ENCODE peak calls at places on chromosomes 11 and 22, in four cellular contexts. One of them, this sample, is unnamed.

GRCh38 chr22:36823177-36823839 is 6.5 kb upstream of the PVALB start:
- DNase-seq in fibroblast of lung: no peak
- DNase-seq in mesendoderm: peak
- DNase-seq in uterus: no peak
- DNase-seq in this sample: peak

GRCh38 chr22:47307326-47307725 is 544.9 kb downstream of the TBC1D22A start:
- DNase-seq in fibroblast of lung: peak
- DNase-seq in mesendoderm: no peak
- DNase-seq in uterus: no peak
- DNase-seq in this sample: no peak

GRCh38 chr22:36806824-36807223 is 10.0 kb downstream of the PVALB start:
- DNase-seq in fibroblast of lung: no peak
- DNase-seq in mesendoderm: no peak
- DNase-seq in uterus: no peak
- DNase-seq in this sample: no peak

GRCh38 chr11:112516261-112516660 is 255.6 kb upstream of the PLET1 start:
- DNase-seq in fibroblast of lung: no peak
- DNase-seq in mesendoderm: peak
- DNase-seq in uterus: no peak
- DNase-seq in this sample: no peak

GRCh38 chr22:40210814-40211213 is 33.1 kb downstream of the TNRC6B start:
- DNase-seq in fibroblast of lung: no peak
- DNase-seq in mesendoderm: no peak
- DNase-seq in uterus: no peak
- DNase-seq in this sample: no peak

GRCh38 chr11:117256573-117256972 is 24.1 kb downstream of the RNF214 start:
- DNase-seq in fibroblast of lung: peak
- DNase-seq in mesendoderm: no peak
- DNase-seq in uterus: no peak
- DNase-seq in this sample: no peak

GRCh38 chr22:45880732-45881523 is 96.0 kb downstream of the WNT7B start:
- DNase-seq in fibroblast of lung: no peak
- DNase-seq in mesendoderm: no peak
- DNase-seq in uterus: no peak
- DNase-seq in this sample: no peak

GRCh38 chr11:125070699-125071254 is 7.7 kb downstream of the SLC37A2 start:
- DNase-seq in fibroblast of lung: peak
- DNase-seq in mesendoderm: no peak
- DNase-seq in uterus: peak
- DNase-seq in this sample: peak

GRCh38 chr22:29195118-29195963 is 10.4 kb upstream of the EMID1 start:
- DNase-seq in fibroblast of lung: no peak
- DNase-seq in mesendoderm: peak
- DNase-seq in uterus: no peak
- DNase-seq in this sample: no peak

GRCh38 chr11:116427903-116428637 is 344.7 kb downstream of the BUD13 start:
- DNase-seq in fibroblast of lung: no peak
- DNase-seq in mesendoderm: no peak
- DNase-seq in uterus: no peak
- DNase-seq in this sample: peak

GRCh38 chr11:38156495-38157146 is 1558.6 kb upstream of the RAG2 start:
- DNase-seq in fibroblast of lung: no peak
- DNase-seq in mesendoderm: no peak
- DNase-seq in uterus: no peak
- DNase-seq in this sample: no peak

GRCh38 chr11:131486100-131486499 is 115.7 kb downstream of the NTM start:
- DNase-seq in fibroblast of lung: no peak
- DNase-seq in mesendoderm: no peak
- DNase-seq in uterus: no peak
- DNase-seq in this sample: no peak

GRCh38 chr22:35426801-35427140 is 26.8 kb downstream of the MCM5 start:
- DNase-seq in fibroblast of lung: no peak
- DNase-seq in mesendoderm: peak
- DNase-seq in uterus: no peak
- DNase-seq in this sample: no peak

GRCh38 chr11:78149646-78150045 is 10.2 kb upstream of the ALG8 start:
- DNase-seq in fibroblast of lung: peak
- DNase-seq in mesendoderm: no peak
- DNase-seq in uterus: no peak
- DNase-seq in this sample: no peak

GRCh38 chr11:115222218-115222862 is 281.9 kb downstream of the CADM1 start:
- DNase-seq in fibroblast of lung: peak
- DNase-seq in mesendoderm: peak
- DNase-seq in uterus: no peak
- DNase-seq in this sample: no peak

GRCh38 chr11:65719887-65720236 is 736 bp downstream of the RNASEH2C start:
- DNase-seq in fibroblast of lung: peak
- DNase-seq in mesendoderm: no peak
- DNase-seq in uterus: peak
- DNase-seq in this sample: no peak

DNA sequence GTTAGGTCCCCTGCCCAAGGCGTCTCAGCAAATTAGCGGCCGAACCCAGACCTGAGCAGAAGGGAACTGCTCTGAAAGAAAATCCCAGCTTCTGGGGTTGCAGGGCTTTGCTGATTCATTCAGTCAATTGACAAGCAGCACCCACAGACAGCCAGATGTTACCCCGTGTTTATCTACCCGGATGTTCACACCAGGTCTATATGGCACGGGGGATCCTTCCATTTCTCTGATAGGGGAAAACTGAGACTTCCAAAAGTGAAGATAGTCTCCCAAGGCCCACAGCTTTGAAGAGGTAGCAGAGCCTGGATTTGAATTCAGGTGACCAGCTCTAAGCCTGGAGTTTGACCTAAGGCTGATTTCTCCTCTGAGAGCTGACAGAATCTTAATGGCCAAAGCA is 14.0 kb upstream of the OAF start:
- DNase-seq in fibroblast of lung: no peak
- DNase-seq in mesendoderm: no peak
- DNase-seq in uterus: no peak
- DNase-seq in this sample: no peak
- H3K27ac ChIP-seq in fibroblast of lung: no peak
- H3K27ac ChIP-seq in mesendoderm: no peak
- H3K27ac ChIP-seq in uterus: no peak
- H3K27ac ChIP-seq in this sample: no peak

GRCh38 chr22:43919106-43919965 is 4.3 kb upstream of the PNPLA3 start:
- DNase-seq in fibroblast of lung: peak
- DNase-seq in mesendoderm: no peak
- DNase-seq in uterus: no peak
- DNase-seq in this sample: no peak
- H3K4me3 ChIP-seq in fibroblast of lung: no peak
- H3K4me3 ChIP-seq in mesendoderm: no peak
- H3K4me3 ChIP-seq in uterus: no peak
- H3K4me3 ChIP-seq in this sample: no peak

GRCh38 chr11:118530180-118530682 is 761 bp upstream of the TMEM25 start:
- DNase-seq in fibroblast of lung: peak
- DNase-seq in mesendoderm: no peak
- DNase-seq in uterus: no peak
- DNase-seq in this sample: peak
- H3K27ac ChIP-seq in fibroblast of lung: no peak
- H3K27ac ChIP-seq in mesendoderm: no peak
- H3K27ac ChIP-seq in uterus: peak
- H3K27ac ChIP-seq in this sample: peak

GRCh38 chr11:111366560-111367410 is 12.3 kb downstream of the POU2AF1 start:
- DNase-seq in fibroblast of lung: no peak
- DNase-seq in mesendoderm: no peak
- DNase-seq in uterus: no peak
- DNase-seq in this sample: no peak

GRCh38 chr11:111367411-111368284 is 11.4 kb downstream of the POU2AF1 start:
- DNase-seq in fibroblast of lung: no peak
- DNase-seq in mesendoderm: no peak
- DNase-seq in uterus: no peak
- DNase-seq in this sample: no peak

GRCh38 chr11:111370270-111370901 is 8.7 kb downstream of the POU2AF1 start:
- DNase-seq in fibroblast of lung: no peak
- DNase-seq in mesendoderm: no peak
- DNase-seq in uterus: no peak
- DNase-seq in this sample: no peak

GRCh38 chr11:111365722-111366559 is 13.1 kb downstream of the POU2AF1 start:
- DNase-seq in fibroblast of lung: no peak
- DNase-seq in mesendoderm: no peak
- DNase-seq in uterus: no peak
- DNase-seq in this sample: no peak

DNA sequence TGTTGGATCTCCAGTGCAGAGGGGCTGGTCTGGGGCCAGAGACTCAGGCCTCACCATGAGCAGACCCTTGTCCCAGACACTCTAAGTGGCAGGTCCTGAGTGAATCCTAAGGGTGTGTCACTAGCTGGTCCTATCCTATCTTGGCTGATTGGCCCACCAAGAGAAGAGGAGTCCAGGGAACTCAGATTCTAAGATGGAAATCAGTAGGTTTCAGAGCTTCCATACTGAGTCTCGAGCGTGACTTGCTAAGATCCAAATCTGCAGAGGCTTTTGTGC is 10.9 kb downstream of the POU2AF1 start:
- DNase-seq in fibroblast of lung: no peak
- DNase-seq in mesendoderm: no peak
- DNase-seq in uterus: no peak
- DNase-seq in this sample: no peak
- H3K4me3 ChIP-seq in fibroblast of lung: no peak
- H3K4me3 ChIP-seq in mesendoderm: no peak
- H3K4me3 ChIP-seq in uterus: no peak
- H3K4me3 ChIP-seq in this sample: no peak

GRCh38 chr11:113664981-113665710 is 41.0 kb downstream of the TMPRSS5 start:
- DNase-seq in fibroblast of lung: no peak
- DNase-seq in mesendoderm: no peak
- DNase-seq in uterus: no peak
- DNase-seq in this sample: no peak
- H3K27ac ChIP-seq in fibroblast of lung: no peak
- H3K27ac ChIP-seq in mesendoderm: no peak
- H3K27ac ChIP-seq in uterus: no peak
- H3K27ac ChIP-seq in this sample: no peak

GRCh38 chr22:42905702-42906183 is 48.7 kb upstream of the ARFGAP3 start:
- DNase-seq in fibroblast of lung: no peak
- DNase-seq in mesendoderm: no peak
- DNase-seq in uterus: no peak
- DNase-seq in this sample: no peak
- H3K4me3 ChIP-seq in fibroblast of lung: no peak
- H3K4me3 ChIP-seq in mesendoderm: no peak
- H3K4me3 ChIP-seq in uterus: no peak
- H3K4me3 ChIP-seq in this sample: no peak

GRCh38 chr11:20005747-20006146 is 154.5 kb downstream of the DBX1 start:
- DNase-seq in fibroblast of lung: no peak
- DNase-seq in mesendoderm: no peak
- DNase-seq in uterus: no peak
- DNase-seq in this sample: no peak
- H3K27ac ChIP-seq in fibroblast of lung: no peak
- H3K27ac ChIP-seq in mesendoderm: no peak
- H3K27ac ChIP-seq in uterus: no peak
- H3K27ac ChIP-seq in this sample: no peak

GRCh38 chr11:122173587-122173986 is 57.6 kb upstream of the BLID start:
- DNase-seq in fibroblast of lung: no peak
- DNase-seq in mesendoderm: no peak
- DNase-seq in uterus: no peak
- DNase-seq in this sample: no peak
- H3K4me3 ChIP-seq in fibroblast of lung: no peak
- H3K4me3 ChIP-seq in mesendoderm: no peak
- H3K4me3 ChIP-seq in uterus: no peak
- H3K4me3 ChIP-seq in this sample: no peak

GRCh38 chr22:38107692-38108515 is 2.6 kb downstream of the BAIAP2L2 start:
- DNase-seq in fibroblast of lung: no peak
- DNase-seq in mesendoderm: no peak
- DNase-seq in uterus: no peak
- DNase-seq in this sample: peak
- H3K27ac ChIP-seq in fibroblast of lung: no peak
- H3K27ac ChIP-seq in mesendoderm: no peak
- H3K27ac ChIP-seq in uterus: no peak
- H3K27ac ChIP-seq in this sample: no peak

This sample was measured in testis.